ENCODE peak calls at places on chromosomes 11 and 22, in eight cellular contexts. B is HS-5, Q is endothelial cell, J is BE2C, R is GM12865, A is ovary, L is A172, S is NCI-H1930. O is an unnamed sample.

GRCh38 chr11:45530111-45530510 is 135.3 kb downstream of the CHST1 start:
- DNase-seq in Q (no peak), R (no peak), J (no peak), S (no peak), B (no peak), A (no peak), L (no peak), O (no peak)

GRCh38 chr22:48941903-48942625 is 885.6 kb downstream of the BRD1 start:
- DNase-seq in Q (no peak), S (no peak), B (no peak), J (no peak), R (no peak), A (no peak), L (no peak), O (no peak)

GRCh38 chr11:11324090-11324489 is 29.0 kb downstream of the CSNK2A3 start:
- DNase-seq in Q (no peak), A (no peak), S (no peak), R (no peak), L (no peak), B (no peak), J (no peak), O (no peak)

GRCh38 chr11:128837627-128838026 is 29.5 kb downstream of the KCNJ1 start:
- DNase-seq in B (no peak), S (no peak), Q (no peak), R (no peak), J (no peak), A (no peak), L (no peak), O (peak)

GRCh38 chr22:47125603-47126002 is 363.2 kb downstream of the TBC1D22A start:
- DNase-seq in L (no peak), A (no peak), S (no peak), R (peak), B (no peak), Q (no peak), J (peak), O (no peak)

GRCh38 chr11:76604081-76604601 is 66.4 kb downstream of the LRRC32 start:
- DNase-seq in R (no peak), Q (no peak), A (no peak), B (no peak), S (no peak), L (no peak), J (no peak), O (no peak)

GRCh38 chr11:44047931-44048431 is at the start of gene ACCSL:
- DNase-seq in B (no peak), Q (no peak), R (no peak), L (peak), S (no peak), J (peak), A (no peak), O (peak)

GRCh38 chr11:12429155-12429554 is 51.8 kb downstream of the PARVA start:
- DNase-seq in A (no peak), J (no peak), B (no peak), R (no peak), Q (no peak), L (no peak), S (no peak), O (no peak)

GRCh38 chr22:40534379-40535188 is 101.9 kb downstream of the MRTFA start:
- DNase-seq in R (peak), L (peak), B (no peak), S (no peak), A (no peak), J (no peak), Q (no peak), O (no peak)

GRCh38 chr11:60844045-60844869 is 2.3 kb downstream of the CCDC86 start:
- DNase-seq in Q (no peak), L (no peak), A (no peak), B (no peak), R (no peak), J (no peak), S (no peak), O (no peak)

GRCh38 chr11:124801014-124801413 is 808 bp upstream of the MSANTD2 start:
- DNase-seq in B (no peak), R (no peak), J (no peak), A (no peak), Q (no peak), S (no peak), L (peak), O (no peak)

GRCh38 chr11:15159085-15159484 is 44.4 kb downstream of the INSC start:
- DNase-seq in L (peak), S (peak), A (no peak), B (peak), J (no peak), Q (peak), R (peak), O (no peak)

GRCh38 chr11:43819926-43820325 is 60.7 kb upstream of the ALKBH3 start:
- DNase-seq in R (peak), L (no peak), S (no peak), J (no peak), B (no peak), A (no peak), Q (no peak), O (no peak)

GRCh38 chr22:50469377-50470305 is 5.2 kb downstream of the SBF1 start:
- DNase-seq in B (no peak), A (no peak), R (peak), L (peak), S (no peak), Q (no peak), J (no peak), O (peak)

GRCh38 chr11:3171931-3172560 is 6.9 kb upstream of the OSBPL5 start:
- DNase-seq in Q (no peak), S (no peak), A (no peak), L (no peak), R (no peak), J (no peak), B (no peak), O (no peak)

GRCh38 chr11:78567209-78567608 is 7.5 kb downstream of the NARS2 start:
- DNase-seq in Q (no peak), B (peak), S (no peak), A (no peak), J (no peak), R (no peak), L (peak), O (no peak)

O was measured in right cardiac atrium.